ENCODE peak calls at places on chromosomes 11 and 22, in five cellular contexts. M is A549, D is HCT116, O is aorta, T is fibroblast of lung. F is an unnamed sample.

GRCh38 chr22:19756288-19757128 is 4.1 kb upstream of the TBX1 start:
- DNase-seq in M (peak; percentile 72), D (peak; percentile 34), O (no peak), T (no peak), F (peak; percentile 60)

GRCh38 chr22:17552737-17553136 is 10.6 kb upstream of the SLC25A18 start:
- DNase-seq in M (no peak), D (no peak), O (no peak), T (no peak), F (no peak)

GRCh38 chr11:75795276-75796090 is 19.5 kb upstream of the UVRAG start:
- DNase-seq in M (no peak), D (no peak), O (peak; percentile 12), T (no peak), F (no peak)

GRCh38 chr11:88555018-88555828 is 217.7 kb upstream of the CTSC start:
- DNase-seq in M (peak; percentile 34), D (peak; percentile 95), O (no peak), T (peak; percentile 100), F (no peak)

GRCh38 chr11:107696140-107696539 is 15.7 kb downstream of the SLN start:
- DNase-seq in M (peak; percentile 35), D (peak; percentile 77), O (no peak), T (peak; percentile 97), F (no peak)

GRCh38 chr11:82865841-82866240 is 34.4 kb downstream of the PRCP start:
- DNase-seq in M (no peak), D (no peak), O (no peak), T (no peak), F (no peak)

GRCh38 chr11:134647066-134647746 is 235.2 kb upstream of the B3GAT1 start:
- DNase-seq in M (no peak), D (no peak), O (no peak), T (no peak), F (no peak)

GRCh38 chr22:25410849-25411248 is 153.6 kb upstream of the GRK3 start:
- DNase-seq in M (no peak), D (no peak), O (no peak), T (no peak), F (no peak)

GRCh38 chr22:32354360-32355351 is 3.0 kb upstream of the RFPL3 start:
- DNase-seq in M (no peak), D (peak; percentile 49), O (no peak), T (peak; percentile 31), F (no peak)

GRCh38 chr11:133663586-133663985 is 131.3 kb upstream of the OPCML start:
- DNase-seq in M (no peak), D (no peak), O (no peak), T (no peak), F (no peak)

GRCh38 chr11:61004037-61004641 is 32.7 kb downstream of the CD6 start:
- DNase-seq in M (no peak), D (no peak), O (no peak), T (peak; percentile 76), F (no peak)

GRCh38 chr22:20247010-20247505 is 21.1 kb downstream of the RTN4R start:
- DNase-seq in M (no peak), D (no peak), O (no peak), T (peak; percentile 56), F (no peak)

GRCh38 chr11:64294665-64295289 is 3.7 kb downstream of the KCNK4 start:
- DNase-seq in M (no peak), D (no peak), O (no peak), T (peak; percentile 44), F (no peak)

GRCh38 chr11:116869610-116870009 is 32.2 kb upstream of the APOA1 start:
- DNase-seq in M (no peak), D (no peak), O (no peak), T (no peak), F (no peak)

GRCh38 chr11:72684236-72684912 is 10.2 kb upstream of the PDE2A start:
- DNase-seq in M (peak; percentile 97), D (peak; percentile 44), O (peak; percentile 82), T (peak; percentile 58), F (no peak)

GRCh38 chr11:82714346-82715174 is 19.1 kb downstream of the FAM181B start:
- DNase-seq in M (no peak), D (no peak), O (no peak), T (peak; percentile 8), F (no peak)

GRCh38 chr22:20519558-20519957 is 12.1 kb downstream of the MED15 start:
- DNase-seq in M (no peak), D (no peak), O (no peak), T (no peak), F (no peak)

GRCh38 chr22:38129021-38129420 is 18.5 kb upstream of the BAIAP2L2 start:
- DNase-seq in M (no peak), D (no peak), O (peak; percentile 38), T (no peak), F (no peak)

GRCh38 chr11:128734439-128735224 is 40.8 kb downstream of the FLI1 start:
- DNase-seq in M (no peak), D (no peak), O (peak; percentile 84), T (no peak), F (no peak)

GRCh38 chr11:116422976-116423375 is 349.8 kb downstream of the BUD13 start:
- DNase-seq in M (no peak), D (no peak), O (no peak), T (no peak), F (no peak)

GRCh38 chr11:116696381-116696941 is 76.3 kb downstream of the BUD13 start:
- DNase-seq in M (no peak), D (no peak), O (no peak), T (peak; percentile 49), F (no peak)

GRCh38 chr22:47231759-47232158 is 469.3 kb downstream of the TBC1D22A start:
- DNase-seq in M (no peak), D (no peak), O (no peak), T (no peak), F (no peak)

GRCh38 chr22:47233316-47234243 is 471.1 kb downstream of the TBC1D22A start:
- DNase-seq in M (no peak), D (no peak), O (no peak), T (no peak), F (no peak)

GRCh38 chr22:47236718-47237117 is 474.3 kb downstream of the TBC1D22A start:
- DNase-seq in M (no peak), D (no peak), O (no peak), T (no peak), F (no peak)

GRCh38 chr22:47232197-47232596 is 469.7 kb downstream of the TBC1D22A start:
- DNase-seq in M (no peak), D (no peak), O (no peak), T (no peak), F (no peak)

DNA sequence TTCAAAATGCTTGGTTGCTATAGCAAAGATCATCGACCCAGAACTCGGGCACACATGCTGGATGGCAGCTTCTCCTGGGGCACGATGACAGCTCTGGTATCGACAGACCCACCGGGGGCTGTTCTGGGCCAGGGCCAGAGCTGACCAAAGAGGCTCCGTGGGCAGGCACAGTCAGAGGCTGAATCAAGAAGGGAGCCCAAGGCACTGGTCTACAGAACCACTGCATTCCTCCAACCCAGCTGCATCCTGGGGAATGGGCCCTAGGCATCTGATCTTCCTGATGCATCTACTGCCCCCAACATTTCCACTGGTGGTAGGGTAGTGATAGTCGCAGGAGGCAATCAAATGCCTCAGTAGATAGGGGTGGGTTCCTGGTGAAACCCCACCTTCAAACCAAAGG is 470.3 kb downstream of the TBC1D22A start:
- DNase-seq in M (no peak), D (no peak), O (no peak), T (no peak), F (no peak)
- H3K9me3 ChIP-seq in M (no peaks in the 10 kb centered on the region), D (peaks cover 6% of the 10 kb centered on the region), O (peaks cover 2% of the 10 kb centered on the region), T (no peaks in the 10 kb centered on the region), F (peaks cover 4% of the 10 kb centered on the region)

GRCh38 chr11:1466784-1467183 is 19.8 kb downstream of the MOB2 start:
- DNase-seq in M (no peak), D (no peak), O (no peak), T (no peak), F (no peak)

GRCh38 chr11:1469287-1469910 is 17.2 kb downstream of the MOB2 start:
- DNase-seq in M (no peak), D (no peak), O (no peak), T (no peak), F (no peak)

GRCh38 chr11:1468002-1468401 is 18.6 kb downstream of the MOB2 start:
- DNase-seq in M (no peak), D (no peak), O (no peak), T (no peak), F (no peak)

GRCh38 chr11:1468473-1469066 is 18.0 kb downstream of the MOB2 start:
- DNase-seq in M (no peak), D (no peak), O (no peak), T (no peak), F (no peak)

GRCh38 chr11:1467270-1467669 is 19.3 kb downstream of the MOB2 start:
- DNase-seq in M (no peak), D (no peak), O (no peak), T (no peak), F (no peak)
- H3K9me3 ChIP-seq in M (no peaks in the 10 kb centered on the region), D (no peaks in the 10 kb centered on the region), O (no peaks in the 10 kb centered on the region), T (no peaks in the 10 kb centered on the region), F (no peaks in the 10 kb centered on the region)

DNA sequence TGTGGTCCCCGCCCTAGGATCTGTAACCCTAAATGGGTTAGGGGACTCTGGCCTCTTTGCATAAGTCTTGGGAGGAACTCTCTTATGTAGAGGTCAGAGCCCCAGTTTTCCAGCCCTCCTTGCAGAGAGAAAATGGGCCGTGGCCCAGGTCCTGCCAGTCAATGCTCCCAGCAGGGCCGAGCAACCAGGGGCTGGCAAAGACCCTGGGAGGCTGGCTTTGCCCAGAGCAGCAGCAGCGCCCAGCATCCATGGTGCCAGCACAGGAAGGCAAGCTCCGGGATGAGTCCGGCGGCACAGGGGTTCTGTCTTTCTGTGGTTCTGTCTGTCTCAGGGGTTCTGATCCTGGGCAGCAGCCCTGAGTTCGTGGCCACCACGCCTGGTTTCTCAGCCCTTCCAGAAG is 684.8 kb downstream of the BRD1 start:
- DNase-seq in M (no peak), D (no peak), O (no peak), T (no peak), F (no peak)
- H3K9me3 ChIP-seq in M (no peaks in the 10 kb centered on the region), D (no peaks in the 10 kb centered on the region), O (no peaks in the 10 kb centered on the region), T (no peaks in the 10 kb centered on the region), F (peaks cover 2% of the 10 kb centered on the region)

GRCh38 chr22:48750282-48750681 is 1077.4 kb downstream of the BRD1 start:
- DNase-seq in M (no peak), D (no peak), O (no peak), T (no peak), F (no peak)

GRCh38 chr22:48748113-48748859 is 1079.4 kb downstream of the BRD1 start:
- DNase-seq in M (no peak), D (no peak), O (no peak), T (no peak), F (no peak)

GRCh38 chr22:48749555-48750227 is 1078.0 kb downstream of the BRD1 start:
- DNase-seq in M (no peak), D (no peak), O (no peak), T (no peak), F (no peak)

GRCh38 chr22:48750826-48751440 is 1076.7 kb downstream of the BRD1 start:
- DNase-seq in M (no peak), D (no peak), O (no peak), T (no peak), F (no peak)

DNA sequence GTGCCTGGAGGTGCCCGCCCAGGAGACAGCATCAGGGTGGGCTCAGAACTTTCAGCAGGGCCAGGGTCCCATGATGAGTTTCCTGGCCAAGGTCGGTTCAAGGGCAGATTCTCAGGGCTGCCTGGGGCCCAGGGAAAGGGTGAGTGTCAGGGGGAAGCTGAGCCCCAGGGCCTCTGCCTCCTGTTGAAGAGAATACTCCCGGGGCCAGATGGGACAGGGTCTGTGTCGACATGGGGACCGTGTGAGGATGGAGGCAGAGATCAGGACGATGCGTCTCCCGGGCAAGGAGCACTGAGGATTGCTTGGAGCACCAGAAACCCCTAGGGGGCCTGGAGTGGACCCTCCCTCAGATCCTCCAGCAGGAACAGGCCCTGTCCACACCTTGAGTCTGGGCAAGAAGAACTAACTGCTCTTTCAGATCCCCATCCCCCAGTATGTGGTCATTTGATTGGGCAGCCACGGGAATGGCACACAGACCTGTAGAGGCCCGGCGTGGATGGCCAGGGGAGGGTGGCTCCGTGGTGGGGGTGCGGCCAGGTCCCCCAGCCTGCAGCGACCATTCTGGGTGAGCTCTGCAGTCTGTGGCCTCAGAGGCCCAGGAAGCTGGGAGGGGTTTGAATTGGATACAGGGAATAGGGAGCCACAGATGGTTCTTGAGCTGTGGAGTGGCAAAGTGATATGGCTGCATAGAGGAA is 1078.7 kb downstream of the BRD1 start:
- DNase-seq in M (no peak), D (no peak), O (no peak), T (no peak), F (no peak)
- H3K9me3 ChIP-seq in M (no peaks in the 10 kb centered on the region), D (no peaks in the 10 kb centered on the region), O (no peaks in the 10 kb centered on the region), T (no peaks in the 10 kb centered on the region), F (no peaks in the 10 kb centered on the region)